ENCODE peak calls at places on chromosomes 3 and 15, in seven cellular contexts. A is cardiac fibroblast; P is activated T-helper 1 cell treated with anti-CD3 and anti-CD28 coated beads, Interleukin-12 subunit alpha, Interleukin-12 subunit beta, Interleukin-2, Interleukin-4 antibody, amounts not matched to agents 30 ng/mL and 10 ng/mL and 1 ng/mL, durations not matched to agents 14 hours and 24 hours and 36 hours; I is activated CD8-positive, alpha-beta memory T cell treated with anti-CD3 and anti-CD28 coated beads for 4 hours; M is ACHN; K is central memory CD4-positive, alpha-beta T cell; W is T-helper 2 cell. G is an unnamed sample.

GRCh38 chr3:56094170-56094569 is 374.1 kb downstream of the ERC2 start:
- DNase-seq in A (no peak), P (no peak), I (no peak), M (no peak), K (no peak), W (no peak), G (no peak)

GRCh38 chr3:58572013-58572633 is 5.1 kb downstream of the FAM107A start:
- DNase-seq in A (no peak), P (no peak), I (no peak), M (no peak), K (no peak), W (no peak), G (no peak)

GRCh38 chr15:73859236-73859635 is 14.1 kb upstream of the TBC1D21 start:
- DNase-seq in A (no peak), P (no peak), I (no peak), M (no peak), K (no peak), W (no peak), G (no peak)

GRCh38 chr3:32238027-32238815 is at the start of gene CMTM8:
- DNase-seq in A (peak), P (peak), I (peak), M (peak), K (peak), W (peak), G (peak)

GRCh38 chr3:40332684-40333083 is 23.2 kb downstream of the EIF1B start:
- DNase-seq in A (no peak), P (no peak), I (no peak), M (no peak), K (no peak), W (no peak), G (no peak)

GRCh38 chr3:100100454-100100853 is 13.8 kb downstream of the FILIP1L start:
- DNase-seq in A (no peak), P (no peak), I (no peak), M (no peak), K (no peak), W (no peak), G (no peak)

GRCh38 chr15:60208708-60209107 is 189.1 kb downstream of the ANXA2 start:
- DNase-seq in A (peak), P (no peak), I (no peak), M (no peak), K (no peak), W (no peak), G (peak)

GRCh38 chr3:64220161-64220560 is 5.1 kb downstream of the PRICKLE2 start:
- DNase-seq in A (peak), P (no peak), I (no peak), M (peak), K (no peak), W (no peak), G (peak)

GRCh38 chr3:153903430-153903829 is 217.8 kb upstream of the ARHGEF26 start:
- DNase-seq in A (no peak), P (no peak), I (no peak), M (no peak), K (no peak), W (no peak), G (no peak)

GRCh38 chr15:101684384-101684783 is 32.2 kb upstream of the TM2D3 start:
- DNase-seq in A (peak), P (no peak), I (no peak), M (no peak), K (no peak), W (no peak), G (peak)

GRCh38 chr3:127953636-127954035 is 38.6 kb downstream of the KBTBD12 start:
- DNase-seq in A (peak), P (no peak), I (no peak), M (no peak), K (no peak), W (no peak), G (peak)

GRCh38 chr15:48553559-48553958 is 92.0 kb downstream of the FBN1 start:
- DNase-seq in A (peak), P (no peak), I (no peak), M (no peak), K (no peak), W (no peak), G (no peak)

GRCh38 chr15:97806731-97807130 is 153.8 kb upstream of the ARRDC4 start:
- DNase-seq in A (no peak), P (no peak), I (no peak), M (no peak), K (no peak), W (no peak), G (no peak)

GRCh38 chr3:67357610-67358458 is 296.6 kb downstream of the SUCLG2 start:
- DNase-seq in A (peak), P (no peak), I (no peak), M (peak), K (no peak), W (no peak), G (peak)

GRCh38 chr3:51954120-51954519 is 1.1 kb upstream of the GPR62 start:
- DNase-seq in A (no peak), P (no peak), I (no peak), M (no peak), K (no peak), W (no peak), G (no peak)

GRCh38 chr15:50939911-50940310 is 31.4 kb downstream of the AP4E1 start:
- DNase-seq in A (peak), P (no peak), I (no peak), M (no peak), K (no peak), W (no peak), G (no peak)